ENCODE peak calls at places on chromosome 22, in ten cellular contexts. O is HT-29; C is M059J; Q is anterior cingulate cortex; Z is activated naive CD8-positive, alpha-beta T cell treated with anti-CD3 and anti-CD28 coated beads, Interleukin-2, amount 50 U/mL, for 24 hours; I is GM04503; P is natural killer cell; K is A549; J is endothelial cell; Y is RPMI7951. L is an unnamed sample.

GRCh38 chr22:17475318-17476212 is 87.7 kb upstream of the SLC25A18 start:
- DNase-seq in O (no peak), C (no peak), Q (no peak), Z (no peak), I (no peak), P (no peak), K (no peak), J (no peak), Y (no peak), L (no peak)

GRCh38 chr22:48920776-48921241 is 906.9 kb downstream of the BRD1 start:
- DNase-seq in O (no peak), C (no peak), Q (peak; percentile 65), Z (no peak), I (no peak), P (no peak), K (no peak), J (no peak), Y (no peak), L (no peak)

GRCh38 chr22:22074634-22075381 is 92.2 kb upstream of the TOP3B start:
- DNase-seq in O (no peak), C (no peak), Q (no peak), Z (no peak), I (no peak), P (no peak), K (peak; percentile 55), J (no peak), Y (no peak), L (peak; percentile 43)

GRCh38 chr22:29150701-29151100 is 55.0 kb upstream of the EMID1 start:
- DNase-seq in O (no peak), C (no peak), Q (no peak), Z (no peak), I (no peak), P (no peak), K (no peak), J (no peak), Y (no peak), L (no peak)

GRCh38 chr22:27973851-27974250 is 54.8 kb upstream of the PITPNB start:
- DNase-seq in O (no peak), C (no peak), Q (no peak), Z (no peak), I (no peak), P (no peak), K (no peak), J (no peak), Y (no peak), L (no peak)

GRCh38 chr22:49264696-49265095 is 563.0 kb downstream of the BRD1 start:
- DNase-seq in O (no peak), C (no peak), Q (no peak), Z (no peak), I (no peak), P (no peak), K (no peak), J (no peak), Y (no peak), L (no peak)

GRCh38 chr22:39239561-39240423 is 5.0 kb downstream of the PDGFB start:
- DNase-seq in O (peak; percentile 71), C (no peak), Q (no peak), Z (no peak), I (no peak), P (no peak), K (no peak), J (no peak), Y (no peak), L (no peak)

GRCh38 chr22:45101828-45102227 is 61.9 kb upstream of the NUP50 start:
- DNase-seq in O (peak; percentile 33), C (peak; percentile 63), Q (peak; percentile 25), Z (peak; percentile 48), I (no peak), P (no peak), K (peak; percentile 74), J (peak; percentile 50), Y (peak; percentile 45), L (peak; percentile 24)

GRCh38 chr22:32080904-32081303 is 37.8 kb downstream of the SLC5A1 start:
- DNase-seq in O (peak; percentile 57), C (peak; percentile 46), Q (no peak), Z (no peak), I (no peak), P (no peak), K (peak; percentile 60), J (peak; percentile 12), Y (peak; percentile 38), L (peak; percentile 62)